ENCODE peak calls at places on chromosomes 6 and 20, in eight cellular contexts. Y is K562, S is H1, H is HepG2, B is GM12878, Z is GM23338, E is HCT116, X is endothelial cell of umbilical vein. P is an unnamed sample.

GRCh38 chr6:129136751-129137150 is 253.8 kb downstream of the LAMA2 start:
- DNase-seq in Z (no peak), B (no peak), Y (no peak), H (no peak), E (no peak), S (no peak), X (no peak), P (no peak)

GRCh38 chr6:170113141-170113540 is 177.7 kb downstream of the DLL1 start:
- DNase-seq in X (no peak), Z (no peak), E (no peak), B (no peak), H (no peak), S (no peak), Y (no peak), P (no peak)

GRCh38 chr6:109257494-109257893 is 124.8 kb downstream of the CD164 start:
- DNase-seq in S (no peak), B (no peak), E (no peak), X (no peak), Z (no peak), Y (no peak), H (no peak), P (no peak)

GRCh38 chr6:54595844-54596243 is 250.7 kb upstream of the FAM83B start:
- DNase-seq in H (no peak), B (no peak), Y (no peak), S (no peak), Z (no peak), E (no peak), X (no peak), P (no peak)

GRCh38 chr6:6912841-6913240 is 194.9 kb upstream of the RREB1 start:
- DNase-seq in S (no peak), H (no peak), Z (no peak), X (no peak), E (no peak), Y (no peak), B (no peak), P (no peak)

GRCh38 chr6:119541132-119541905 is 191.8 kb upstream of the MAN1A1 start:
- DNase-seq in H (no peak), Z (no peak), X (no peak), S (no peak), E (peak), Y (no peak), B (no peak), P (peak)

GRCh38 chr20:17878912-17879602 is 89.5 kb downstream of the SNX5 start:
- DNase-seq in B (no peak), X (no peak), H (no peak), S (no peak), Z (no peak), E (no peak), Y (no peak), P (no peak)

GRCh38 chr6:95133578-95133977 is 443.8 kb upstream of the MANEA start:
- DNase-seq in X (no peak), Y (no peak), H (no peak), E (peak), Z (peak), S (no peak), B (no peak), P (peak)

GRCh38 chr6:132811276-132811675 is 3.1 kb upstream of the RPS12 start:
- DNase-seq in B (no peak), Z (no peak), S (no peak), X (no peak), H (peak), Y (no peak), E (no peak), P (no peak)

GRCh38 chr6:150857062-150857905 is 8.2 kb upstream of the MTHFD1L start:
- DNase-seq in H (peak), S (no peak), Y (no peak), E (peak), B (no peak), Z (no peak), X (peak), P (peak)

GRCh38 chr20:4455996-4456395 is 265.7 kb upstream of the PRND start:
- DNase-seq in Z (no peak), X (no peak), E (no peak), Y (no peak), H (no peak), S (no peak), B (no peak), P (no peak)

GRCh38 chr20:36646678-36647077 is 682 bp upstream of the SLA2 start:
- DNase-seq in Y (no peak), X (no peak), E (no peak), B (no peak), Z (no peak), S (no peak), H (no peak), P (no peak)

GRCh38 chr6:30087876-30088275 is 12.3 kb upstream of the RNF39 start:
- DNase-seq in Y (no peak), E (no peak), Z (no peak), B (no peak), H (no peak), S (no peak), X (no peak), P (no peak)

GRCh38 chr20:16314722-16315121 is 258.5 kb downstream of the KIF16B start:
- DNase-seq in H (no peak), X (no peak), Y (no peak), E (no peak), Z (no peak), B (peak), S (no peak), P (no peak)

GRCh38 chr20:16313917-16314316 is 259.3 kb downstream of the KIF16B start:
- DNase-seq in S (no peak), E (no peak), Z (no peak), B (no peak), H (no peak), Y (no peak), X (no peak), P (no peak)

GRCh38 chr20:16314320-16314719 is 258.9 kb downstream of the KIF16B start:
- DNase-seq in H (no peak), S (no peak), X (no peak), E (no peak), Y (no peak), B (peak), Z (no peak), P (no peak)

GRCh38 chr20:16312998-16313397 is 260.2 kb downstream of the KIF16B start:
- DNase-seq in E (no peak), Z (no peak), B (no peak), S (no peak), Y (no peak), X (no peak), H (no peak), P (peak)

DNA sequence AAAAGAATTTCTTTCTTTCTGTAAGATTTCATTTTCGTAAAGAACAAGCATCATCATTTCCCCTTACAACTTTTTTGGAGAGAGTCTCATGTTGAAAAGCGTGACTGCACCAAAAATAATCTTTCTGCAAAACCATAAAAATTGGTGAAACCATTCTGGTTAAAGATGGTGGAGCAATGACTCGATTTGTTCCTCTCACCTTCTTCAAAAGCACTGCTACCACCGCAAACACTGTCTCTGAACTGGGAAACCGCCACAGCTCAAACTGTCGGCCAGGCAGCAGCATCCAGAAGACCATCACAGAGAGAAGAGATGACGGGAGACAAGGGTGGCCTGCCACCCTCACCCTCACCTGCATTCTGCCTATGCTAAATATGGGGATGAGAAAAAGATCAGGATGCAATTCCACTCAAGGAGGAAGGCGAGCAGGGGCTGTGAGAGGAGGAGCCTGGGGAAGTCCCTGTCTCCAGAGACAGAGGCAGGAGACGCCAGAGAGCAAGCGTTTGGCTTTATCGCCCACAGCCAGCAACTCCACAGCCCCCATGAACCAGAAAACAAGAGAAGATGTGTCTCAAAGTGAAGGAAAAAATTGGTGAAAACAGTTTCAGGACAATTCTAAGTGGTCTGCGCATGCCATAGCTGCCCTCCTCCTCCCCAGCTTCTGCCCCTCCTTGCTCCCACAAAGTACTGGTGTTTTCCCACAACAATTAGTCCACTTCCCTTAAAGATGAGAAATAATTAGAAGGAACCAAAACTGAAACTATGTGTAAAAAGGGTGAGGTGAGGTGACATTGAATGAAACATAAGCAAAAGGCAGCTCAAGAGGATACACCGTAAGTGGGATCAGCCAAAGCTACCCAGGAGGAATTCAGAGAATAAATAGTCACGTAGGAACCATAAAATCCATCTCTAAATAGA is 255.5 kb downstream of the KIF16B start:
- DNase-seq in H (no peak), S (no peak), E (no peak), B (peak), X (no peak), Y (no peak), Z (no peak), P (no peak)
- TF ChIP-seq POLR2AphosphoS5 in H (no peak), S (no peak), E (no peak), B (no peak), X (no peak), Y (no peak), Z (no peak), P (no peak)

DNA sequence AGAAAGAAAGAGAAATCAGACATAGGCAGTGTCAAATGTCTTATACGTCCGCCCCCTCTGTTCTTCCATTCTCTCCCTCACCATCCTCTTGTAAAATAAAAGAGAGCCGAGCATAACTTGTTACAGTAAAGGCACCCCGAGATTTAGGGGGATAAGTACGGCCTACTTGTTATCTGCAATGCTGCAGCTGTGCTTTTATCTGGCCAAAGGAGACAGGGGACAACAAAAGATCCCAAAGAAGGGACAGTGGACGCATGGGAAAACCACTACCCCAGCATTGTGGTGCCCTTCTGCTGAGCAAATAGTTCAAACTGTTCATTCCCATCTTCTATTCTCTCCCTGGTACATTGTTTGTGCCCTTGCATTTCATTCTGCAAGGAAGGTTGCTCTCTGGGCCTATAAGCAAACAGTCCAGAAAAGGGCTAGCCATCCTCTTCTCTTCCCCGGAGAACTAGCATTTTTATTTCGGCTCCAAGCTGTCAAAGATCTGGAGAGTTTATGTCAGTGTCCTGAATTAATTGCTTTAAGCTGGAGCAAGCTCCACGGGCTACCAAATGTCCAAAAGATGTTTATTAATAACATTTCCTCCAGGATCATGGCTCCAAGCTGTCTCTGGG is 22.3 kb downstream of the FOXA2 start:
- DNase-seq in E (no peak), H (no peak), S (no peak), B (no peak), X (no peak), Y (no peak), Z (no peak), P (no peak)
- TF ChIP-seq EZH2 in E (no peak), H (no peak), S (no peak), B (no peak), X (peak), Y (no peak), Z (no peak), P (no peak)

DNA sequence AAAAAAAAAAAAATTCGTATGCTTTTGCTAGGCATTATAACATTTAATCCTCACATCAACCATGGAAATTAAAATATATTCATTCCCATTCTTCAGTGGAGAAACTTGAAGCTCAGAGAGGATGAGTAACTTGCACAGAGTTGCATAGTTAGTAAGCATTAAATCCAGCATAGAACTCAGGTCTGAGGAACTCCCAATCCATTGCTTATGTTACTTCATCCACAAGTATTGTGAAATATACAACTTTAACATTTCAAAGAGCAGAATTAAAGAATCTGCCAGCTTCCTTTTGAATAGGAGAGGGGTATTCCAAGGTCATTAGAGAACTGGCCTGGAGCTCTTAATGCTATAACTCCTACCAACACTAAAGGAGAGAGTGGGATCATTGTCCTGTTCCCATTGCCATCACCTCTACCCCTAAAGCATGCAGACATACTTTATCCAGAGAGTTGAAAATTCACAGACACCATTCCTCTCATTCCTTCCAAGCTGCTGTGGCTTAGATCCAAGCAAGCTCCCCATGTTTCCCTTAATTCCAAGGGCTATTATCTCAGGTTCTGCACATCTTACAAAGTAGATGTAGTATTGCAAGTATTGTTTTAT is 91.9 kb downstream of the FLRT3 start:
- DNase-seq in Y (no peak), Z (no peak), X (no peak), B (no peak), E (no peak), H (no peak), S (no peak), P (no peak)
- TF ChIP-seq POLR2AphosphoS5 in Y (no peak), Z (no peak), X (no peak), B (no peak), E (no peak), H (no peak), S (no peak), P (no peak)

DNA sequence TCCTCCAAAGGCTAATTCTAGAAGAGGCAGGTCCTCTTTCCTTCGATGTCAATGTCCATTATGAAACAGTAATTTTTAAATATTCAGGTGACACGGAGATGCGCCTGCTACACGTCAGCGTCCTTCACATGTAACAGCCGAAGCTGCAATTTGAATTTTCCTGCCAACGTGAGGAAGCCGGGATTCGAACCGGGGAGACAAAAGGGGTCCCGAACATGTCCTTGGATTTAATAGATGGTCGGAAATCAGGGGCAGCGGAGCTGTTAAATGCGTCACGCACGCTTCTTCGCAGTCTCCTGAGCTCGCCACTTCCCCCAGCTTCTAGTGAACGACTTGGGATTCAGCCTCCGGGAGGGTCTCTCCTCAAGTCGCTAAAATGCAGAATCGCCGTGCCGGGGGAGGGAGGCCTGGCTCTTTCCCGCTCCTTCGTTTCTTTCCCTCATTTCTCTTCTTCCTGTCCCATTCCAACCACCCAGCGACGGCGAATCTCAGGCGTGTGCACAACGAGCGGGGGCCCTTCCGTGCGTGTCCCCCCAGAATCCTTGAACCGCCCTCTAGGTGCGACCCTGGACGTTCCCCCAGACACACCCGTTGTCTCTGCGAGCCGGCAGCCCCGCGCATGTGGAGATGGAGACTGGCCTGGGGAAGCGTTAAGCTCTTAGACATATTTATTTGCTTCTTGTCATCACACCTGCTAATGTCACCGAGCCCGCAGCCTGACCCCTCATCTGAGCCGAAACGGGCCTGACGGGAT is 1.3 kb upstream of the FOXC1 start:
- DNase-seq in X (peak), Y (no peak), B (no peak), E (no peak), Z (peak), H (no peak), S (no peak), P (no peak)
- TF ChIP-seq EZH2 in X (peak), Y (no peak), B (no peak), E (no peak), Z (peak), H (peak), S (peak), P (no peak)

GRCh38 chr20:32006841-32007786 is 3.1 kb upstream of the CCM2L start:
- DNase-seq in X (no peak), S (no peak), Y (no peak), B (no peak), H (peak), E (no peak), Z (no peak), P (no peak)
- TF ChIP-seq POLR2AphosphoS5 in X (no peak), S (no peak), Y (no peak), B (no peak), H (no peak), E (no peak), Z (no peak), P (no peak)

DNA sequence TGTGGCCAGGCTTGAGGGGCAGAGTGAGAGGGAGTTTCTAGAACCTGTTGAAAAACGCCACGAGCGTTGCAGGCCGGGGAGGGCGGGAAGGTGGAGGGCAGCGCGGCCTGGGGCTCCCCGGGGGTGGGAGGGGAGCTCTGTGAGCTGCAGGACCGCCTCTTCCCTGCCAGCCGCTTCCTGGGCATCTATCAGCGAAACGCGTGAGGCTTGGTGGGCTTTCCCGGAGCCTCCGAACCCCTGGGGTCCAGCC is 633 bp upstream of the BHLHE23 start:
- DNase-seq in Z (no peak), X (no peak), B (no peak), E (no peak), Y (no peak), S (no peak), H (no peak), P (no peak)
- TF ChIP-seq EZH2 in Z (no peak), X (peak), B (no peak), E (no peak), Y (no peak), S (no peak), H (no peak), P (no peak)

P was measured in SK-N-MC.